ENCODE peak calls at places on chromosomes 11 and 22, in ten cellular contexts. G is fibroblast of mammary gland; A is HFFc6; P is CD8-positive, alpha-beta T cell; Z is nephron progenitor cell; Y is endothelial cell of umbilical vein; F is GM13977; E is prostate gland; L is MCF 10A; V is endothelial cell. S is an unnamed sample.

GRCh38 chr22:17380711-17381087 is 11.4 kb downstream of the CECR2 start:
- DNase-seq in G (no peak), A (no peak), P (no peak), Z (no peak), Y (no peak), F (no peak), E (no peak), L (no peak), V (no peak), S (no peak)

GRCh38 chr11:3000032-3000961 is 8.2 kb upstream of the NAP1L4 start:
- DNase-seq in G (peak; percentile 53), A (no peak), P (no peak), Z (no peak), Y (peak; percentile 55), F (no peak), E (peak; percentile 96), L (peak; percentile 90), V (no peak), S (peak; percentile 69)

GRCh38 chr11:128503231-128503991 is 83.9 kb downstream of the ETS1 start:
- DNase-seq in G (peak; percentile 98), A (peak; percentile 95), P (no peak), Z (no peak), Y (peak; percentile 52), F (no peak), E (no peak), L (peak; percentile 90), V (no peak), S (no peak)

GRCh38 chr11:11916981-11917399 is 75.2 kb downstream of the USP47 start:
- DNase-seq in G (peak; percentile 77), A (peak; percentile 78), P (no peak), Z (no peak), Y (no peak), F (no peak), E (no peak), L (peak; percentile 49), V (no peak), S (no peak)

GRCh38 chr11:65695459-65696241 is 16.4 kb upstream of the KAT5 start:
- DNase-seq in G (no peak), A (no peak), P (no peak), Z (no peak), Y (peak; percentile 95), F (no peak), E (peak; percentile 81), L (peak; percentile 61), V (no peak), S (no peak)

GRCh38 chr11:113473983-113474361 is 1.2 kb downstream of the DRD2 start:
- DNase-seq in G (no peak), A (no peak), P (no peak), Z (no peak), Y (no peak), F (peak; percentile 31), E (no peak), L (no peak), V (no peak), S (no peak)

GRCh38 chr11:1834132-1834610 is 619 bp upstream of the SYT8 start:
- DNase-seq in G (no peak), A (no peak), P (no peak), Z (no peak), Y (no peak), F (no peak), E (peak; percentile 89), L (peak; percentile 95), V (no peak), S (no peak)

GRCh38 chr22:42596863-42597530 is 17.7 kb downstream of the POLDIP3 start:
- DNase-seq in G (no peak), A (no peak), P (no peak), Z (no peak), Y (no peak), F (no peak), E (no peak), L (no peak), V (no peak), S (no peak)

GRCh38 chr11:107702723-107703122 is 9.1 kb downstream of the SLN start:
- DNase-seq in G (no peak), A (no peak), P (no peak), Z (no peak), Y (no peak), F (no peak), E (no peak), L (no peak), V (no peak), S (no peak)

GRCh38 chr11:20360650-20361049 is 2.9 kb upstream of the HTATIP2 start:
- DNase-seq in G (peak; percentile 43), A (no peak), P (no peak), Z (no peak), Y (no peak), F (no peak), E (no peak), L (no peak), V (no peak), S (no peak)

GRCh38 chr11:35337136-35337918 is 82.0 kb downstream of the SLC1A2 start:
- DNase-seq in G (peak; percentile 100), A (peak; percentile 99), P (no peak), Z (no peak), Y (peak; percentile 52), F (no peak), E (peak; percentile 62), L (peak; percentile 99), V (no peak), S (no peak)

GRCh38 chr11:14905104-14906033 is 13.3 kb upstream of the CYP2R1 start:
- DNase-seq in G (peak; percentile 23), A (no peak), P (peak; percentile 69), Z (no peak), Y (peak; percentile 44), F (peak; percentile 74), E (peak; percentile 19), L (no peak), V (peak; percentile 71), S (peak; percentile 57)

GRCh38 chr11:120168960-120169681 is 31.2 kb upstream of the TRIM29 start:
- DNase-seq in G (peak; percentile 50), A (no peak), P (peak; percentile 30), Z (peak; percentile 89), Y (peak; percentile 78), F (peak; percentile 84), E (peak; percentile 72), L (peak; percentile 68), V (peak; percentile 93), S (peak; percentile 81)

GRCh38 chr22:41699264-41700104 is at the start of gene MEI1:
- DNase-seq in G (peak; percentile 74), A (no peak), P (peak; percentile 77), Z (no peak), Y (peak; percentile 80), F (peak; percentile 96), E (peak; percentile 60), L (no peak), V (no peak), S (peak; percentile 92)

GRCh38 chr22:17423616-17424015 is 54.4 kb downstream of the CECR2 start:
- DNase-seq in G (no peak), A (no peak), P (no peak), Z (no peak), Y (no peak), F (no peak), E (no peak), L (no peak), V (no peak), S (no peak)

DNA sequence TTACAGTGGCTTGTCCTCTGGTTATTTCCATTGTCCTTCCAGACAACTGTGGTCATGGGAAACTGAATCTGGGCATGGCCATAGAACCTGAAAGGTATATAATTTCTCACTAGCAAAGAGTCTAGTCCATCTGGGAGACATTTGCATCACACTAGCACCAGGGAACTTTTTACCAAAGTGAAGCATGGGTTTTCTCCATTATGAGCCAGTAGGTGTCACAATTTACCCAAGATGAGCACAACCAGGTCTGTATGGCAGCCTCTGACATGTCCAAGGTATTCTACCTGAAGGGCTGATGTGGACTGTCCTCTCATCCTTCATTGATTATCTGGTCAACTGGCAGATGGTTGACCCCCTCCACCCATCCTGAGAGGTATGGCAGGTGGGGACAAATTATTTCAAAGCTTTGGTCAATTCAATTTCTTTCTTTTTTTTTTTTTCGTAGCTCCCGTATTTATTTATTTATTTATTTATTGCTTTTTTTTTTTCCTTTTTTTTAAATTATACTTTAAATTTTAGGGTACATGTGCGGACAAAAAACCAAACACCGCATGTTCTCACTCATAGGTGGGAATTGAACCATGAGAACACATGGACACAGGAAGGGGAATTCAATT is 425.9 kb downstream of the TMEM135 start:
- DNase-seq in G (peak; percentile 17), A (peak; percentile 36), P (no peak), Z (no peak), Y (no peak), F (peak; percentile 20), E (no peak), L (peak; percentile 65), V (no peak), S (no peak)
- TF ChIP-seq CTCF in G (peak; percentile 34), A (peak; percentile 74), P (no peak), Z (peak; percentile 44), Y (no peak), F (peak; percentile 44), E (no peak), L (peak; percentile 61), V (peak; percentile 23), S (no peak)

GRCh38 chr11:16034074-16034473 is 322.3 kb downstream of the SOX6 start:
- DNase-seq in G (no peak), A (no peak), P (no peak), Z (no peak), Y (no peak), F (no peak), E (no peak), L (peak; percentile 2), V (no peak), S (no peak)
- TF ChIP-seq CTCF in G (no peak), A (no peak), P (no peak), Z (no peak), Y (no peak), F (no peak), E (no peak), L (no peak), V (no peak), S (no peak)

GRCh38 chr11:44823006-44823405 is 96.2 kb downstream of the TSPAN18 start:
- DNase-seq in G (peak; percentile 4), A (no peak), P (no peak), Z (peak; percentile 20), Y (no peak), F (no peak), E (no peak), L (no peak), V (peak; percentile 37), S (no peak)
- TF ChIP-seq CTCF in G (peak; percentile 29), A (peak; percentile 62), P (no peak), Z (no peak), Y (peak; percentile 17), F (peak; percentile 42), E (no peak), L (no peak), V (peak; percentile 36), S (no peak)

GRCh38 chr11:114762437-114762836 is 84.1 kb downstream of the NXPE2 start:
- DNase-seq in G (peak; percentile 57), A (peak; percentile 21), P (no peak), Z (peak; percentile 68), Y (peak; percentile 47), F (peak; percentile 37), E (peak; percentile 51), L (peak; percentile 41), V (peak; percentile 76), S (peak; percentile 87)
- TF ChIP-seq CTCF in G (peak; percentile 79), A (peak; percentile 76), P (no peak), Z (peak; percentile 83), Y (peak; percentile 51), F (peak; percentile 39), E (peak; percentile 67), L (peak; percentile 7), V (peak; percentile 49), S (peak; percentile 80)

S was measured in psoas muscle.